ENCODE peak calls at places on chromosome 20, in seven cellular contexts. C is astrocyte of the cerebellum; I is skeletal muscle cell; Q is CD4-positive, CD25-positive, alpha-beta regulatory T cell; Z is HL-60; V is hepatocyte; W is fibroblast of mammary gland. T is an unnamed sample.

GRCh38 chr20:7449269-7449668 is 491.0 kb downstream of the HAO1 start:
- DNase-seq in C (no peak), I (no peak), Q (no peak), Z (no peak), V (no peak), W (no peak), T (peak)

GRCh38 chr20:61353261-61353995 is 101.4 kb downstream of the CDH4 start:
- DNase-seq in C (peak), I (peak), Q (no peak), Z (no peak), V (no peak), W (peak), T (no peak)

GRCh38 chr20:45938727-45939438 is 4.4 kb downstream of the PCIF1 start:
- DNase-seq in C (no peak), I (no peak), Q (no peak), Z (no peak), V (no peak), W (no peak), T (no peak)

GRCh38 chr20:46558511-46558959 is 8.1 kb upstream of the OCSTAMP start:
- DNase-seq in C (peak), I (peak), Q (no peak), Z (no peak), V (peak), W (peak), T (peak)

GRCh38 chr20:54176610-54177009 is 2.8 kb upstream of the CYP24A1 start:
- DNase-seq in C (no peak), I (no peak), Q (no peak), Z (no peak), V (no peak), W (peak), T (peak)

GRCh38 chr20:19642861-19643260 is 115.2 kb upstream of the RIN2 start:
- DNase-seq in C (no peak), I (no peak), Q (no peak), Z (no peak), V (no peak), W (no peak), T (no peak)

GRCh38 chr20:21048841-21049273 is 57.3 kb downstream of the LINC00237 start:
- DNase-seq in C (no peak), I (no peak), Q (peak), Z (peak), V (no peak), W (peak), T (peak)

GRCh38 chr20:59004493-59004762 is 2.6 kb downstream of the CTSZ start:
- DNase-seq in C (no peak), I (no peak), Q (no peak), Z (no peak), V (no peak), W (no peak), T (no peak)

GRCh38 chr20:2290486-2290885 is 5.3 kb upstream of the TGM3 start:
- DNase-seq in C (no peak), I (no peak), Q (no peak), Z (no peak), V (no peak), W (no peak), T (no peak)

GRCh38 chr20:461254-462198 is 807 bp downstream of the TBC1D20 start:
- DNase-seq in C (no peak), I (no peak), Q (peak), Z (peak), V (peak), W (peak), T (peak)

GRCh38 chr20:42366626-42367025 is 748.4 kb upstream of the CHD6 start:
- DNase-seq in C (no peak), I (no peak), Q (no peak), Z (no peak), V (no peak), W (no peak), T (no peak)

GRCh38 chr20:39661833-39662232 is 699.7 kb downstream of the DHX35 start:
- DNase-seq in C (no peak), I (no peak), Q (no peak), Z (no peak), V (peak), W (peak), T (no peak)

GRCh38 chr20:38751360-38751976 is 3.2 kb downstream of the ACTR5 start:
- DNase-seq in C (peak), I (no peak), Q (peak), Z (no peak), V (peak), W (peak), T (peak)

GRCh38 chr20:13486694-13487093 is 152.0 kb downstream of the TASP1 start:
- DNase-seq in C (no peak), I (no peak), Q (no peak), Z (no peak), V (no peak), W (peak), T (no peak)

GRCh38 chr20:39107741-39108140 is 145.6 kb downstream of the DHX35 start:
- DNase-seq in C (no peak), I (no peak), Q (no peak), Z (no peak), V (no peak), W (no peak), T (peak)

GRCh38 chr20:4038676-4039075 is 23.3 kb upstream of the RNF24 start:
- DNase-seq in C (no peak), I (no peak), Q (no peak), Z (no peak), V (no peak), W (no peak), T (no peak)

GRCh38 chr20:36573798-36574277 is 441 bp downstream of the TGIF2 start:
- DNase-seq in C (no peak), I (no peak), Q (no peak), Z (peak), V (no peak), W (no peak), T (no peak)

GRCh38 chr20:43829951-43830690 is 84.5 kb upstream of the TOX2 start:
- DNase-seq in C (no peak), I (no peak), Q (no peak), Z (no peak), V (no peak), W (no peak), T (no peak)

GRCh38 chr20:47544240-47544639 is 42.6 kb downstream of the NCOA3 start:
- DNase-seq in C (peak), I (peak), Q (no peak), Z (no peak), V (no peak), W (peak), T (no peak)

GRCh38 chr20:22794200-22794599 is 209.8 kb upstream of the FOXA2 start:
- DNase-seq in C (no peak), I (no peak), Q (no peak), Z (no peak), V (peak), W (no peak), T (no peak)

GRCh38 chr20:36303831-36304230 is 2.3 kb upstream of the DLGAP4 start:
- DNase-seq in C (no peak), I (no peak), Q (no peak), Z (no peak), V (no peak), W (no peak), T (no peak)

GRCh38 chr20:37845878-37846277 is 57.0 kb upstream of the VSTM2L start:
- DNase-seq in C (no peak), I (no peak), Q (no peak), Z (no peak), V (no peak), W (no peak), T (no peak)

GRCh38 chr20:58783515-58783914 is 67.2 kb downstream of the GNAS-AS1 start:
- DNase-seq in C (no peak), I (no peak), Q (no peak), Z (no peak), V (no peak), W (no peak), T (no peak)

GRCh38 chr20:45353746-45354145 is 5.5 kb upstream of the SDC4 start:
- DNase-seq in C (no peak), I (no peak), Q (no peak), Z (no peak), V (no peak), W (no peak), T (no peak)

GRCh38 chr20:61650912-61651733 is 399.1 kb downstream of the CDH4 start:
- DNase-seq in C (no peak), I (no peak), Q (no peak), Z (no peak), V (no peak), W (no peak), T (no peak)

GRCh38 chr20:60354181-60354580 is 396.0 kb downstream of the CDH26 start:
- DNase-seq in C (no peak), I (no peak), Q (no peak), Z (no peak), V (peak), W (no peak), T (no peak)

GRCh38 chr20:12180107-12180661 is 262.5 kb downstream of the BTBD3 start:
- DNase-seq in C (no peak), I (no peak), Q (no peak), Z (no peak), V (no peak), W (no peak), T (peak)

GRCh38 chr20:9068896-9069663 is at the start of gene PLCB4:
- DNase-seq in C (no peak), I (no peak), Q (no peak), Z (no peak), V (peak), W (peak), T (peak)

GRCh38 chr20:62320581-62321354 is 18.0 kb downstream of the ADRM1 start:
- DNase-seq in C (no peak), I (no peak), Q (no peak), Z (no peak), V (peak), W (no peak), T (peak)

GRCh38 chr20:46119028-46119546 is 973 bp downstream of the CD40 start:
- DNase-seq in C (no peak), I (no peak), Q (no peak), Z (no peak), V (no peak), W (no peak), T (no peak)

GRCh38 chr20:53907968-53908751 is 162.2 kb downstream of the BCAS1 start:
- DNase-seq in C (no peak), I (no peak), Q (no peak), Z (no peak), V (no peak), W (no peak), T (no peak)

GRCh38 chr20:2084703-2085102 is 16.9 kb upstream of the STK35 start:
- DNase-seq in C (no peak), I (no peak), Q (no peak), Z (peak), V (no peak), W (no peak), T (peak)

GRCh38 chr20:58647162-58647813 is 3.8 kb upstream of the STX16 start:
- DNase-seq in C (no peak), I (no peak), Q (peak), Z (no peak), V (no peak), W (no peak), T (no peak)

GRCh38 chr20:59248031-59248684 is 52.3 kb upstream of the EDN3 start:
- DNase-seq in C (no peak), I (no peak), Q (no peak), Z (no peak), V (no peak), W (peak), T (no peak)

GRCh38 chr20:25020345-25020744 is 27.8 kb upstream of the APMAP start:
- DNase-seq in C (no peak), I (no peak), Q (no peak), Z (no peak), V (no peak), W (no peak), T (no peak)

GRCh38 chr20:25019381-25020155 is 27.0 kb upstream of the APMAP start:
- DNase-seq in C (no peak), I (no peak), Q (no peak), Z (no peak), V (no peak), W (no peak), T (no peak)

GRCh38 chr20:25020901-25021301 is 28.4 kb upstream of the APMAP start:
- DNase-seq in C (no peak), I (no peak), Q (no peak), Z (no peak), V (no peak), W (no peak), T (no peak)

GRCh38 chr20:25022680-25023079 is 30.1 kb upstream of the APMAP start:
- DNase-seq in C (no peak), I (no peak), Q (no peak), Z (no peak), V (no peak), W (no peak), T (no peak)

DNA sequence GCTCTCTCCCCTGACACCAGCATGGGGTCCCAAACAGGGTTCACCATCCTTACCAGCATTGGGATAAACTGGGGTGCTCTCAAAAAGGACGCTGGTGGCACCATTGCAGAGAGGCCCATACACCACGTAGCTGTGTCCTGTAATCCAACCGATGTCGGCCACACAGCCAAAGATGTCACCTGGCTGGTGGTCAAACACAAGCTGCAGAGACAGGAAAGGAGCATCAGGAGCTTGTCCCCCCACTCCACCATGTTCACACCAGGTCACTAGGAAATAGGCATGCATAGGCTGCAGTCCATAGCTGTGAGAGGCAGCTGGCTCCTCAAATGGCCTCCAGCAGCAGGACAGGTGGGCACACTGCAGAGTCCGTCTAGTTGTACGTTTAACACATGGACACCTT is 28.8 kb upstream of the APMAP start:
- DNase-seq in C (no peak), I (no peak), Q (no peak), Z (no peak), V (no peak), W (no peak), T (no peak)
- H3K4me3 ChIP-seq in C (no peak), I (no peak), Q (no peak), Z (no peak), V (no peak), W (no peak), T (no peak)

DNA sequence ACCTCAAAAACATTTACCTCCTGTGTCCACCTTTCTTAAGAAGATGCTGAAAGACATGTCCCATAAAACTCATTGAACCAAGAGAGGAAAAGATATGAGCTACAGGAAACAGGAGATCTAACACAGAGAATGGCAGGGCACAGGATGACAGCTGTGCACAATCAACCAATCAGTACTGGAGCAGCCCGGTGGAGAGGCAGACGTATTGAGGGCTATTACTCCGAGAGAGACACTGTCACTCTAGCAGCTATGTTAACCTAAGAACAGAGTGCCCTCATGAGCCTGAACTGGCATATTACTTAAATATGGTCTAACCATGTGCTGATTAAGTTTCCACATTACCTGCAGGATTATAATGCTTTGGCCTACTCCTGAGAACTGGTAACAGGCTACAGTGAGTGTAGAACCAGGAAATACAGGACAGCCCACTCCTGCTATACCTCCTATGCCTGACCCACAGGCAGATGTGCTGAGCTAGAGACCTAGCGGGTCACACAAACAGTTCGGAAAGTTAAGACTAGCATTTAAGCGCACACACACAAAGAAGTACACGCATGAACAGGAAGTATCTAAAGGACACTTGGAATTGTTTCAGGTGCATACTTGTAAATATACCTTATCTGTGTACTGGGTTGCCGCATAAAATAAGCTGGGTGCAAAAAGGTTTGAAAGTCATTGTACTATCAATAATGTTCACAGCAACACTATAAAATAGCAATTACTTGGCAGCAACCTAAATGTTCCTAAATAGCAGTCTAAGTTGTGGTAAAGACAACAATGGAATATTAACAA is 199.3 kb upstream of the SHLD1 start:
- DNase-seq in C (no peak), I (no peak), Q (peak), Z (no peak), V (no peak), W (no peak), T (no peak)
- H3K4me3 ChIP-seq in C (no peak), I (no peak), Q (no peak), Z (no peak), V (no peak), W (no peak), T (no peak)

GRCh38 chr20:63492982-63493381 is 5.9 kb downstream of the EEF1A2 start:
- DNase-seq in C (no peak), I (no peak), Q (no peak), Z (no peak), V (no peak), W (no peak), T (no peak)
- H3K4me3 ChIP-seq in C (no peak), I (no peak), Q (no peak), Z (no peak), V (no peak), W (no peak), T (no peak)

GRCh38 chr20:57596358-57596757 is 23.9 kb downstream of the ZBP1 start:
- DNase-seq in C (no peak), I (no peak), Q (no peak), Z (no peak), V (no peak), W (no peak), T (no peak)
- H3K4me3 ChIP-seq in C (no peak), I (no peak), Q (no peak), Z (no peak), V (no peak), W (no peak), T (no peak)

DNA sequence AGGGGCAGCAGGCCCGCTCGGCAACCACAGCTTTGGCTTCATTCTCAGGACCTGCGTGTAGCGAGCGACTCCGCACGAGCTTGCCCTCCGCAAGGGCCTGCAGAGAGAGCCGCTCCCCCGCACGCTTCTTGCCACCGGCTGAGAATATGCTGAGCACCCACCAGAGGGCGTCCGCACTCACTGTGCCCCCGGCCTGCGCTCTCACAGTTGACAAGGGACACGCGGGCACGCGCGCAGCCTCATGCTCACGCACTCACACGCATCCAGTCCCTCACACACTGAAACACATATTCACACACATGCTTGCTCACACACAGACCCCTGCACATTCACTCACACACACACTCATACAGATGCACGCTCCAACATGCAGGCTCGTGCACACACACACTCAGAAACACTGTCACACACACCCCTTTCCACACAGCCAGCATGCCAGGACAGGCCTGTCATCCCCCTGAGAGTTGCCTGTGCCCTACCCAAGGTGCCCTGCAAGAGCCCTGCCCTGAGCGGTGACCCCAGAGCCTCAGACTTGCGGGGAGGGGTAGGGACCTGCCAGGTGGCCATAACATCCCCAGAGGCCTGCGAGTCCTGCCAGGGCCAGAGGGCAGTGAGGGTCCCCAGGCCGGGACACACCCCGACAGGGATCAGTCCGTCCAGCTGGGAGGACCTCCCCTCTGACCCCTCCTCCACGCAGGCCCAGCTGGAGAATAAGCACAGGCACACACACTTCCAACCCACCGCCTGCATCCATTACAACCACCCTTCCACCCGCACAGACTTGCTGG is 174.1 kb downstream of the BMP7 start:
- DNase-seq in C (no peak), I (no peak), Q (peak), Z (peak), V (peak), W (peak), T (peak)
- H3K4me3 ChIP-seq in C (no peak), I (no peak), Q (no peak), Z (no peak), V (no peak), W (no peak), T (no peak)

GRCh38 chr20:51569815-51570741 is 27.6 kb upstream of the NFATC2 start:
- DNase-seq in C (no peak), I (no peak), Q (no peak), Z (no peak), V (no peak), W (peak), T (no peak)
- H3K4me3 ChIP-seq in C (no peak), I (no peak), Q (no peak), Z (no peak), V (no peak), W (no peak), T (no peak)

DNA sequence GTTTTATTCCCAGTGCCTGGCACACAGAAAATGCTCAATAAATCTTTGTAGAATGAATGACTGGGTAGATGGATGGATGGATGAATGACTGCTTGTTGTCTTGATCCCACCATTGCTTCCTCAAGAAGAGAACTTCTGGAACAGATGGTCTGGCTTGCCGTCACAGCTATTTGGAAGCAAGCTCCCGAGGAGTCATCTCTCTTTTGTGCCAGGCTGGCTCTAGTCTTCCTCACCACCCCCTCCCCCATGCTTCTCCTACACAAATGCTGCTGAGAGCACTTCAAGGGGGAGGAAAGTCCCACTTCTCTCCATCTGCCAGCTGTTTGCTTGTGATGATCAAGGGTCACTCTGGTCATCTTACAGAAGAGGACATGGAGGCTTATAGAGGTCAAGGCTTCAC is 11.6 kb upstream of the KCNG1 start:
- DNase-seq in C (no peak), I (no peak), Q (no peak), Z (no peak), V (no peak), W (peak), T (no peak)
- H3K4me3 ChIP-seq in C (no peak), I (no peak), Q (no peak), Z (no peak), V (no peak), W (no peak), T (no peak)